ENCODE peak calls at places on chromosomes 16 and 17, in nine cellular contexts. H, V, T, P, Q, B, N, X and C are unnamed samples.

GRCh38 chr16:78607465-78607864 is 508.0 kb downstream of the WWOX start:
- DNase-seq in T (no peak), N (no peak), P (no peak), H (no peak), X (no peak), B (no peak), Q (no peak), V (no peak), C (no peak)

GRCh38 chr16:89616576-89617437 is 3.4 kb downstream of the DPEP1 start:
- DNase-seq in T (no peak), H (no peak), N (no peak), V (no peak), X (no peak), Q (no peak), P (no peak), B (no peak), C (no peak)

GRCh38 chr17:1224330-1224729 is 44.5 kb upstream of the ABR start:
- DNase-seq in N (no peak), T (no peak), Q (no peak), X (no peak), P (no peak), B (no peak), V (no peak), H (no peak), C (no peak)

GRCh38 chr17:73625975-73626706 is 18.1 kb downstream of the SDK2 start:
- DNase-seq in N (no peak), B (no peak), Q (no peak), X (no peak), T (peak), V (peak), H (no peak), P (no peak), C (no peak)

GRCh38 chr16:50282010-50282538 is 15.7 kb downstream of the ADCY7 start:
- DNase-seq in X (no peak), T (peak), P (peak), N (peak), H (peak), B (peak), V (no peak), Q (no peak), C (peak)

GRCh38 chr16:46748775-46749705 is 896 bp upstream of the MYLK3 start:
- DNase-seq in B (no peak), Q (no peak), X (no peak), T (peak), V (peak), H (no peak), N (no peak), P (no peak), C (no peak)

GRCh38 chr16:1762196-1762878 is 9.0 kb downstream of the NME3 start:
- DNase-seq in N (no peak), T (no peak), H (no peak), P (no peak), B (no peak), V (no peak), X (no peak), Q (no peak), C (no peak)

GRCh38 chr17:50272711-50273653 is 1.3 kb upstream of the TMEM92 start:
- DNase-seq in X (no peak), T (peak), P (peak), Q (no peak), B (peak), N (peak), H (peak), V (peak), C (no peak)

GRCh38 chr16:87173294-87173883 is 143.8 kb downstream of the C16orf95 start:
- DNase-seq in N (no peak), X (no peak), P (no peak), B (no peak), V (no peak), T (no peak), H (no peak), Q (no peak), C (no peak)

GRCh38 chr17:8253801-8254200 is 4.7 kb downstream of the PFAS start:
- DNase-seq in B (no peak), N (peak), Q (no peak), T (no peak), X (no peak), V (peak), P (no peak), H (no peak), C (no peak)

GRCh38 chr17:5592382-5592781 is 8.1 kb upstream of the NLRP1 start:
- DNase-seq in T (no peak), N (no peak), Q (no peak), V (peak), X (no peak), P (no peak), B (no peak), H (no peak), C (peak)

GRCh38 chr17:14038206-14038605 is 31.1 kb upstream of the COX10 start:
- DNase-seq in V (no peak), Q (peak), T (no peak), P (no peak), X (no peak), N (no peak), B (no peak), H (peak), C (no peak)

DNA sequence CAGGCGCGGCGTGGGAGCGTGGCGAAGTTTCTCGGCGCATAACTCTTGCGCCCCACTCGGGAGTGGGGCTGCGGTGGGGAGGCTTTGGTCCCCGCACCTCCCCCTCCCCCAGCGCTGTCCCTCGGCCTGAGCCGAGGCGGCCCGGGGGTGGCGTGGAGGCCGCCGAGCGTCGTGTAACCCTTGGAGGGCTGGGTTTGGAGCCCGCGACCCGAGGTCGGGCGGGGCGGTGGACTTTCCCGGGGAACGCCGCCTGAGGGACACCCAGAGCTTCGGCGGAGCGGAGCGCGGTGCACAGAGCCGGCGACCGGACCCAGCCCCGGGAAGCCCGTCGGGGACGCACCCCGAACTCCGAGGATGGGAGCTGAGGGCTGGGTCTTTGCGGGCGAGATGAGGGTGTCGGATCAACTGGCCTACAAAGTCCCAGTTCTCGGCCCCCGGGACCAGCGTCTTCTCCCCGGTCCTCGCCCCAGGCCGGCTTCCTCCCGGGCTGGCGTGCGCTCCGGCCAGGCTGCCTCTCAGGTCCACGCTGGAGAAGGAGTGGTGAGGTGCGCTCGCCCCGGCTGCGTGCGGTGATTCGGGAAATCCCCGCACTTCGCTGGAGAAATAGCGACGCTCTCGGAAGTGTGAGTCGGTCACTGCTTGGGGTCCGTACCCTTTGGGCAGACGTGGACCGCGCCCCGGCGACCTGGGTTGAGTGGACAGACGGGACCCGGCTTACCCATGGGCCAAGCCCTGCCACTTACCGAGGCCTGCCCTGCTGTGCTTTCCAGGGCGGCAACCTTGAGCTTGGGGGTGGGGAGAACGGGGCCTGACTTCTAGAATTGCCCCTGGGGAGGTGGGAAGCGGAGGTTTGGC is 168.4 kb downstream of the RAB11FIP4 start:
- DNase-seq in X (no peak), Q (no peak), B (no peak), V (no peak), T (peak), N (peak), H (peak), P (peak), C (no peak)
- H3K4me3 ChIP-seq in X (peak), Q (peak), B (peak), V (peak), T (peak), N (peak), H (peak), P (peak), C (no peak)

GRCh38 chr16:75341934-75342811 is 90.7 kb upstream of the BCAR1 start:
- DNase-seq in H (peak), T (no peak), N (peak), P (peak), V (no peak), B (no peak), X (peak), Q (peak), C (no peak)
- H3K4me3 ChIP-seq in H (no peak), T (no peak), N (no peak), P (no peak), V (no peak), B (no peak), X (peak), Q (no peak), C (no peak)

DNA sequence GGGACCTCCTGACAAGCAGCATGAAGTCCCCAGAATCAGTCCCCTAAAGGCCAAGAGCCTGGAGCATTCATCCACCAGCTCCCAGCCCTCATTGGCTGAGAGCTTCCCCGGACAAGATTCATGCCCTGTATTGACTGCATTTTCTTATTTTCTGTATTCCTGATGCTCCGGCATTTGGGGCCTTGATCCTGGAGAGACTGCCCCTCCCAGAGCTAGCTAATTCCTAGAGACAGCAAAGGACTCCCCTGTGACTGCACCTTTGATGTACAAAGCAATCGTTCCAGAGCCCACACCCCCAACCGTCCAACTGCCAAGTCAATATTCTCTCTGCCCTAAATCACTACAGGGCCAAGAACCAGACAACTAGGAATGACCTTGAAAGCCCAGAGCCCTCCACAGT is 93.5 kb upstream of the CDH5 start:
- DNase-seq in H (no peak), T (no peak), X (no peak), B (no peak), V (no peak), Q (no peak), N (no peak), P (no peak), C (no peak)
- H3K4me3 ChIP-seq in H (no peak), T (no peak), X (no peak), B (no peak), V (no peak), Q (no peak), N (no peak), P (no peak), C (no peak)

GRCh38 chr17:58913971-58914769 is 158.5 kb downstream of the PPM1E start:
- DNase-seq in P (no peak), H (no peak), N (no peak), X (no peak), B (no peak), Q (peak), T (no peak), V (no peak), C (no peak)

GRCh38 chr17:58917228-58917627 is 161.6 kb downstream of the PPM1E start:
- DNase-seq in B (no peak), V (no peak), H (no peak), N (no peak), P (no peak), Q (no peak), X (no peak), T (no peak), C (no peak)

GRCh38 chr17:58918072-58918471 is 162.4 kb downstream of the PPM1E start:
- DNase-seq in P (no peak), X (no peak), N (no peak), Q (no peak), B (no peak), T (no peak), V (no peak), H (no peak), C (no peak)

GRCh38 chr17:58911741-58912343 is 156.2 kb downstream of the PPM1E start:
- DNase-seq in B (no peak), H (no peak), X (no peak), Q (no peak), T (no peak), N (no peak), P (no peak), V (no peak), C (no peak)

DNA sequence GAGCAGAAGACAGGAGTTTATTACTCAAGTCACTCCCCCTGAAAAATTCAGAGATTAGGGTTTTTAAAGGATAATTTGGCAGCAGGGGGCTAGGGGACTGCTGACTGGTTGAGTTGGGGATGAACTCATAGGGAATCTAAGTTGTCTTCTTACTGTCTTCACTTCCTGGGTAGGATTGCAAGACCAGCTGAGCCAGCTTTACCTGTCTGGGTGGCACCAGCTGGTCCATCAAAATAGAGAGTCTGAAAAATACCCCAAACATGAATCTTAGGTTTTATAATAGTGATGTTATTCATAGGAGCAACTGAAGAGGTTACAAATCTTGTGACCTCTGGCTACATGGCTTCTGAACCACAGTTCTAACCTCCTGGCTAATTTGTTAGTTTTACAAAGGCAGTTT is 157.9 kb downstream of the PPM1E start:
- DNase-seq in T (no peak), N (no peak), V (no peak), P (no peak), X (no peak), H (no peak), Q (no peak), B (no peak), C (no peak)
- H3K4me3 ChIP-seq in T (no peak), N (no peak), V (no peak), P (no peak), X (no peak), H (no peak), Q (no peak), B (no peak), C (no peak)

DNA sequence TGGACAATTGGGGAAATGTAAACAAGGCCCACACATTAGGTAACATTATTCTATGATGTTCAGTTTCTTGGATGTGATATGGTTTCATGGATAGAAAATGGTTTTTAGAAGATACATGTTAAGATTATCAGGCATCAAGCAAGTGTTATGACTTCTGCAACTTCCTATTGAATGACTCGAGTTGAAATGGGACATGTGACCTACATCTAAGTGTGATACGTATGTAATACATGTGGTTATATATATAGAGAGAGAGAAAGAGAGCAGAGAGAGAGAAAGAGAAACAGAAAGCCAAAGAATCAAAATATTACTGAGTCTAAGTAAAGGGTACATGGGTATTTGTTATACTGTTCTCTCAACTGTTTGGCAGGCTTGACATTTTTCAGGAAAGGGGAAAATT is 1.7 kb downstream of the TMEM170A start:
- DNase-seq in P (no peak), Q (no peak), V (no peak), B (no peak), N (no peak), T (no peak), X (no peak), H (no peak), C (peak)
- H3K4me3 ChIP-seq in P (no peak), Q (no peak), V (peak), B (peak), N (peak), T (peak), X (peak), H (peak), C (peak)